ENCODE peak calls at places on chromosomes 11 and 22, in seven cellular contexts. N is sigmoid colon, Y is mucosa of descending colon, G is kidney epithelial cell, I is AG04449, B is OCI-LY7, J is cardiac muscle cell. U is an unnamed sample.

GRCh38 chr22:50674606-50675552 is 2.3 kb downstream of the SHANK3 start:
- DNase-seq in N (no peak), Y (peak), G (no peak), I (no peak), B (no peak), J (peak), U (no peak)

GRCh38 chr22:40637181-40638150 is 947 bp upstream of the MRTFA start:
- DNase-seq in N (peak), Y (peak), G (no peak), I (no peak), B (peak), J (no peak), U (no peak)

GRCh38 chr11:76670475-76671235 is at the start of gene LRRC32:
- DNase-seq in N (peak), Y (peak), G (no peak), I (no peak), B (peak), J (peak), U (no peak)

GRCh38 chr22:50454556-50455075 is 20.2 kb downstream of the SBF1 start:
- DNase-seq in N (no peak), Y (no peak), G (no peak), I (no peak), B (no peak), J (no peak), U (no peak)

GRCh38 chr11:114162719-114163123 is 103.2 kb downstream of the ZBTB16 start:
- DNase-seq in N (peak), Y (peak), G (peak), I (peak), B (no peak), J (peak), U (peak)

GRCh38 chr11:17864478-17864941 is 129.9 kb downstream of the KCNC1 start:
- DNase-seq in N (no peak), Y (peak), G (no peak), I (no peak), B (peak), J (no peak), U (no peak)

GRCh38 chr22:36252754-36253522 is at the start of gene APOL1:
- DNase-seq in N (peak), Y (peak), G (no peak), I (no peak), B (peak), J (no peak), U (no peak)

GRCh38 chr22:26234267-26234666 is 65.0 kb downstream of the SEZ6L start:
- DNase-seq in N (no peak), Y (no peak), G (no peak), I (no peak), B (no peak), J (no peak), U (no peak)

GRCh38 chr11:129769059-129769458 is 46.6 kb upstream of the TMEM45B start:
- DNase-seq in N (no peak), Y (no peak), G (no peak), I (no peak), B (no peak), J (no peak), U (no peak)

DNA sequence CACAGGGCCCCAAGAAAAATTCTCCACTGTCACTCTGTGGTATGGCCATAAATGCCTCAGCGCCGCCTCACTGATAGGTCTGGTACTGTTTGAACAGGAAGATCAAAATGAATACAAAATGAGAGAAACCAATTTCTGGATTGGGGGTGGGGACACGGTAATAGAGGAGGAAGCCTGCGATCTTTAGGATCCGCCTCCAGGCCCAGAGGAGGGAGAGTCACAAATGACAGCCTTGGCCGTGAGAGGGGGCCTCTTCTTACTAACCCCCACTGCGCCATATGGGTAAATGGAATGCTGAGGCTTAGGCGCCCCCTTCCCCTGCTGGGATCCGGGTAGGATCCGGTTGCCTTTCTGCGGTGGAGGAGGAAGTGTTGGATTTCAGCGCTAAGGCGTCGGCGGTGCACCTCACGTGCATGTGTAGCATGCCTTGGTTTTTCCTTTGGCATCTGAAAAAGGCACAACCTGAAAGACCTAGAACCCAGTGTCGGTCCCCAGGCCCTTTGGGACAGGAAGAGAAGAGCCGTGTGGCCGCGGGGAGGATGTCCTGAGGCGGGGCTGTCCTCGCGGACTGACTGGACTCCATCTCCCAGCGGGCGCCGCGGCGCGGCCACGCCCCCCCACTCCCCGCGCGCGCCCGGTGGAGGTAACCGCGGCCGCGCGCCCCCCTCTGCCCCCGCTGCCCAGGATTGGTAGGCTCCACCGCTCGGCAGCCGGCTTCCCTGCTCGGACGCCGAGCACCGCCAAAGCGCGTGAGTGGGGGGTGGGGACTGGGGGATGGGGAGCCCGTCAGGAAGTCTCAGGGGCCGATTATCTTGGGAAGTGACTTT is 718 bp upstream of the MADD start:
- DNase-seq in N (peak), Y (peak), G (peak), I (peak), B (peak), J (peak), U (no peak)
- TF ChIP-seq CTCF in N (no peak), Y (peak), G (no peak), I (peak), B (peak), J (peak), U (no peak)

DNA sequence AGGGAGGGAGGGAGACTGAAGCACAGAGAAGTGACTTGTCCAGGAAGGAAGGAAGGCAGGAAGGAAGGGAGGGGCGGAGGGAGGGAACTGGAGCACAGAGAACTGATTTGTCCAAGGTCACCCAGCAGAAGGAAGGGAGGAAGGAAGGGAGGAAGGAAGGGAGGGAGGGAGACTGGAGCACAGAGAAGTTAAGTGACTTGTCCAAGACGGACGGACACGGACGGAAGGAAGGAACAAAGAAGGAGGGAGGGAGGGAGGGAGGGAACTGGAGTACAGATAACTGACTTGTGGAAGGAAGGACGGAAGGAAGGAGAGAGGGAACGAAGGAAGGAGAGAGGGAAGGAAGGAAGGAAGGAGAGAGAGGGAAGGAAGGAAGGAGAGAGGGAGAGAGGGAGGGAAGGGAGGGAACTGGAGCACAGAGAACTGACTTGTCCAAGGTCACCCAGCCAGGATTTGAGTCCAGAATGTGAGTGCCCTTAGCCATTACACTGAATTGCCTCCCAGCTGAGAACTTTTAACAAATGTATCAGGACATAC is 1.5 kb downstream of the SLC35F2 start:
- DNase-seq in N (no peak), Y (peak), G (no peak), I (no peak), B (no peak), J (no peak), U (no peak)
- H3K4me3 ChIP-seq in N (no peak), Y (no peak), G (peak), I (no peak), B (peak), J (no peak), U (peak)

GRCh38 chr11:72534859-72535547 is 100.7 kb upstream of the CLPB start:
- DNase-seq in N (no peak), Y (no peak), G (no peak), I (peak), B (no peak), J (no peak), U (no peak)
- TF ChIP-seq CTCF in N (no peak), Y (no peak), G (no peak), I (no peak), B (peak), J (no peak), U (peak)

GRCh38 chr11:133951484-133952198 is 5.1 kb downstream of the IGSF9B start:
- DNase-seq in N (no peak), Y (no peak), G (no peak), I (no peak), B (no peak), J (peak), U (no peak)
- H3K4me3 ChIP-seq in N (peak), Y (no peak), G (peak), I (no peak), B (no peak), J (no peak), U (no peak)

U was measured in epithelial cell of proximal tubule.